ENCODE peak calls at places on chromosomes 12 and 14, in nine cellular contexts. C, F, P, U, S, O, T, Y and E are unnamed samples.

GRCh38 chr12:54560374-54560858 is 11.0 kb downstream of the PDE1B start:
- DNase-seq in C (peak; percentile 93), F (peak; percentile 21), P (peak; percentile 63), U (peak; percentile 53), S (peak; percentile 72), O (peak; percentile 82), T (no peak), Y (peak; percentile 98), E (no peak)

GRCh38 chr12:6249580-6249979 is 49.4 kb downstream of the CD9 start:
- DNase-seq in C (no peak), F (no peak), P (no peak), U (no peak), S (no peak), O (no peak), T (no peak), Y (no peak), E (peak; percentile 26)

GRCh38 chr14:68884031-68885030 is 91.5 kb upstream of the ZFP36L1 start:
- DNase-seq in C (no peak), F (peak; percentile 15), P (peak; percentile 95), U (peak; percentile 62), S (peak; percentile 93), O (no peak), T (no peak), Y (no peak), E (no peak)

GRCh38 chr12:75478395-75478794 is 2.2 kb upstream of the GLIPR1 start:
- DNase-seq in C (no peak), F (no peak), P (peak; percentile 82), U (no peak), S (peak; percentile 84), O (no peak), T (no peak), Y (no peak), E (no peak)

GRCh38 chr12:114397978-114398881 is 7.7 kb downstream of the TBX5 start:
- DNase-seq in C (no peak), F (no peak), P (peak; percentile 31), U (no peak), S (no peak), O (no peak), T (no peak), Y (no peak), E (no peak)

GRCh38 chr12:60123443-60124000 is 527.7 kb downstream of the SLC16A7 start:
- DNase-seq in C (no peak), F (no peak), P (peak; percentile 72), U (no peak), S (peak; percentile 34), O (no peak), T (no peak), Y (no peak), E (no peak)

GRCh38 chr14:68934034-68934433 is 45.1 kb downstream of the ACTN1 start:
- DNase-seq in C (no peak), F (no peak), P (peak; percentile 47), U (no peak), S (no peak), O (no peak), T (no peak), Y (no peak), E (no peak)

GRCh38 chr14:50044040-50044651 is 72.2 kb downstream of the VCPKMT start:
- DNase-seq in C (no peak), F (no peak), P (no peak), U (no peak), S (no peak), O (no peak), T (no peak), Y (no peak), E (no peak)

GRCh38 chr12:7832059-7832696 is 40.5 kb downstream of the SLC2A14 start:
- DNase-seq in C (no peak), F (peak; percentile 32), P (peak; percentile 65), U (peak; percentile 68), S (peak; percentile 76), O (no peak), T (peak; percentile 13), Y (peak; percentile 37), E (no peak)

GRCh38 chr12:90945070-90945649 is 9.8 kb downstream of the CCER1 start:
- DNase-seq in C (no peak), F (peak; percentile 21), P (peak; percentile 61), U (peak; percentile 18), S (peak; percentile 61), O (no peak), T (peak; percentile 18), Y (no peak), E (no peak)

GRCh38 chr12:56084958-56085543 is 5.1 kb downstream of the ERBB3 start:
- DNase-seq in C (no peak), F (no peak), P (no peak), U (no peak), S (no peak), O (no peak), T (no peak), Y (peak; percentile 53), E (no peak)

GRCh38 chr12:14238224-14238792 is 127.2 kb upstream of the ATF7IP start:
- DNase-seq in C (no peak), F (no peak), P (peak; percentile 72), U (no peak), S (peak; percentile 75), O (no peak), T (no peak), Y (no peak), E (no peak)

GRCh38 chr12:14243941-14244340 is 121.5 kb upstream of the ATF7IP start:
- DNase-seq in C (no peak), F (no peak), P (no peak), U (no peak), S (no peak), O (no peak), T (no peak), Y (no peak), E (no peak)

GRCh38 chr12:14239935-14240872 is 125.3 kb upstream of the ATF7IP start:
- DNase-seq in C (no peak), F (no peak), P (no peak), U (no peak), S (no peak), O (no peak), T (no peak), Y (no peak), E (no peak)

GRCh38 chr12:14240873-14241220 is 124.6 kb upstream of the ATF7IP start:
- DNase-seq in C (no peak), F (no peak), P (no peak), U (no peak), S (no peak), O (no peak), T (no peak), Y (no peak), E (no peak)

DNA sequence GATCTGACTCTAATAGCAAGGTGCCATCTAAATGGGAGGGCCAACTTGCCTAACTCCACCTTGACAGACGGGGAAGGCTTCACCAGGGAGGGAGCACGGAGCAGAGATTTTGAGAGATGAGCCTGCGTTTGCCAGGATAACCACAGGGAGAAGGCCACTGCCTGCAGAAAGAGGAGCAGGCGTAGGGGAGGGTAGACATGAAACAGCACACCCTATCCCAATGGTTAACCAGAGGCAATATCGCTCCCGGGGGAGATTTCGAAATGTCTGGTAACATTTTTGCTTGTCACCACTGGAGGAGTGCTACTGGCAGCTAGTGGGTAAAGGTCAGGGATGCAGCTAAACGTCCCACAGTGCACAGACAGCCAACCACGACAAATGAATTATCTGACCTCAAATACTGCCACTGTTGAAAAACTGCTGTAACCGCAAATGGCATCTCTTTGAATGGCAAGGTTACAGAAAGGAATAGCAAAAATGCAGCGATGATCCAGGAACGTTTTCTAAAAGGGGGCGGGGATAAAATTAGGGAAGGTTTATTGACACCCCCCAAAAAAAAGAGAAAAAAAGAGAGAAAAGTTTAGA is 126.0 kb upstream of the ATF7IP start:
- DNase-seq in C (no peak), F (no peak), P (peak; percentile 49), U (no peak), S (peak; percentile 33), O (peak; percentile 28), T (no peak), Y (no peak), E (no peak)
- TF ChIP-seq CTCF in C (no peak), F (no peak), P (no peak), U (no peak), S (no peak), O (no peak), T (no peak), Y (no peak), E (peak; percentile 19)

GRCh38 chr12:12561305-12562015 is 1.2 kb downstream of the DUSP16 start:
- DNase-seq in C (peak; percentile 86), F (no peak), P (peak; percentile 50), U (no peak), S (peak; percentile 45), O (peak; percentile 55), T (no peak), Y (no peak), E (no peak)
- TF ChIP-seq CTCF in C (no peak), F (no peak), P (peak; percentile 7), U (no peak), S (no peak), O (no peak), T (no peak), Y (no peak), E (peak; percentile 27)

GRCh38 chr12:103833891-103834290 is 7.1 kb downstream of the NT5DC3 start:
- DNase-seq in C (no peak), F (no peak), P (no peak), U (no peak), S (no peak), O (no peak), T (no peak), Y (no peak), E (no peak)
- TF ChIP-seq CTCF in C (no peak), F (no peak), P (no peak), U (no peak), S (no peak), O (no peak), T (peak; percentile 45), Y (peak; percentile 47), E (peak; percentile 23)

DNA sequence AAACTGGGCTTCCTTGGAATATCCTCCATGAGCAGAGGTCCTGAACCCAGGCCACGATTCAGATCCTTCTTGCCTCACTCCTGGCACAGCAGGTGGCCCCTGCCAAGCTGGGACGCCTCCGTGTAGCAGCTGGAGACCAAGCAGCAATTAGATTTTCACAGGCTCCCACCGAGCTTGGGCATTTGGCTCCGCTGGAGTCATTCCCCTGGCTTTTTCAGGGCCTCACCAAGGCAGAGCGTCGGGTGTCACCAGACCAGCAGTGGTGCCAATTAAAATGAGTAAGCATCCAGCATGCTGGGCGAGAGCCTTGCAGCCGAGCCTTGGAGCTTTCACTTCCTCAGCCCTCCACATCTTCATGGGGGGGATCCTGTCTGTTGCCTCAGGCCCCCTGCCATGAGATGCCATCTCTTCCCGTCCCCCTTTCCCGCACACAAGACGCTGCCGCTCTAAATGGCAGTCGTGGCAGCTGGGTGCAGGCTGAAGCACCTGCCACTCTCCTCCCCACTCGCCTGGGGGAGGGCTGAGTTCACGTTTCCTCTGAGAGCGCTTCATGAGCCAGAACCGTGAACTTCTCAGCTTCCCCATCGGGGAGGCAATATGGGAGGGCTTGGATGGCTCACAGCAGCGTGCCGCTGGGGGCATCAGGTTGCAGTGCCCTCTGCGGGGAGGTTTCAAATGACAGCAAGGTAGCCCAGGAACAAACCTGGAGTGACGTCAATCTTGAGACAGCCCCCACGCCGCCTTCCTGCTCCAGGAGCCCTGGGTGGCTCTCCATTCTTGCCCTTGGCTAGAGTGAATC is 11.7 kb downstream of the TPCN1 start:
- DNase-seq in C (no peak), F (no peak), P (no peak), U (no peak), S (peak; percentile 35), O (peak; percentile 34), T (no peak), Y (no peak), E (no peak)
- TF ChIP-seq CTCF in C (no peak), F (no peak), P (no peak), U (no peak), S (no peak), O (no peak), T (no peak), Y (no peak), E (no peak)

GRCh38 chr12:85076688-85077430 is 40.7 kb downstream of the LRRIQ1 start:
- DNase-seq in C (no peak), F (peak; percentile 81), P (peak; percentile 83), U (peak; percentile 85), S (peak; percentile 95), O (no peak), T (peak; percentile 26), Y (no peak), E (no peak)
- TF ChIP-seq CTCF in C (no peak), F (peak; percentile 49), P (peak; percentile 48), U (peak; percentile 73), S (peak; percentile 56), O (no peak), T (peak; percentile 65), Y (peak; percentile 30), E (peak; percentile 84)